ENCODE peak calls at places on chromosomes 12 and 14, in five cellular contexts. One of them, this sample, is unnamed.

GRCh38 chr14:56817396-56817921 is 7.2 kb upstream of the OTX2 start:
- DNase-seq in mammary epithelial cell: no peak
- DNase-seq in psoas muscle: no peak
- DNase-seq in lower lobe of right lung: no peak
- DNase-seq in heart right ventricle: no peak
- DNase-seq in this sample: no peak

GRCh38 chr12:123928274-123928865 is 44.3 kb downstream of the CCDC92 start:
- DNase-seq in mammary epithelial cell: no peak
- DNase-seq in psoas muscle: no peak
- DNase-seq in lower lobe of right lung: no peak
- DNase-seq in heart right ventricle: no peak
- DNase-seq in this sample: no peak

GRCh38 chr12:77578471-77579262 is 252.0 kb upstream of the NAV3 start:
- DNase-seq in mammary epithelial cell: no peak
- DNase-seq in psoas muscle: no peak
- DNase-seq in lower lobe of right lung: no peak
- DNase-seq in heart right ventricle: no peak
- DNase-seq in this sample: no peak

GRCh38 chr14:102589761-102590290 is 2.6 kb upstream of the RCOR1 start:
- DNase-seq in mammary epithelial cell: no peak
- DNase-seq in psoas muscle: no peak
- DNase-seq in lower lobe of right lung: no peak
- DNase-seq in heart right ventricle: no peak
- DNase-seq in this sample: no peak

GRCh38 chr14:68879321-68879781 is 86.5 kb upstream of the ZFP36L1 start:
- DNase-seq in mammary epithelial cell: no peak
- DNase-seq in psoas muscle: no peak
- DNase-seq in lower lobe of right lung: no peak
- DNase-seq in heart right ventricle: no peak
- DNase-seq in this sample: no peak

GRCh38 chr12:7439579-7440505 is 4.1 kb downstream of the CD163L1 start:
- DNase-seq in mammary epithelial cell: no peak
- DNase-seq in psoas muscle: peak; percentile 34
- DNase-seq in lower lobe of right lung: peak; percentile 61
- DNase-seq in heart right ventricle: peak; percentile 37
- DNase-seq in this sample: peak; percentile 43

GRCh38 chr14:71636820-71637471 is 295.3 kb upstream of the RGS6 start:
- DNase-seq in mammary epithelial cell: no peak
- DNase-seq in psoas muscle: no peak
- DNase-seq in lower lobe of right lung: no peak
- DNase-seq in heart right ventricle: no peak
- DNase-seq in this sample: no peak

GRCh38 chr14:85731198-85731597 is 201.3 kb downstream of the FLRT2 start:
- DNase-seq in mammary epithelial cell: peak; percentile 3
- DNase-seq in psoas muscle: peak; percentile 41
- DNase-seq in lower lobe of right lung: no peak
- DNase-seq in heart right ventricle: no peak
- DNase-seq in this sample: no peak

GRCh38 chr14:31083781-31084180 is 57.6 kb upstream of the STRN3 start:
- DNase-seq in mammary epithelial cell: no peak
- DNase-seq in psoas muscle: no peak
- DNase-seq in lower lobe of right lung: no peak
- DNase-seq in heart right ventricle: no peak
- DNase-seq in this sample: no peak

GRCh38 chr12:12922191-12922616 is 29.8 kb downstream of the GPRC5D start:
- DNase-seq in mammary epithelial cell: peak; percentile 62
- DNase-seq in psoas muscle: peak; percentile 50
- DNase-seq in lower lobe of right lung: no peak
- DNase-seq in heart right ventricle: no peak
- DNase-seq in this sample: no peak

GRCh38 chr12:130701402-130701744 is 14.7 kb downstream of the RIMBP2 start:
- DNase-seq in mammary epithelial cell: no peak
- DNase-seq in psoas muscle: no peak
- DNase-seq in lower lobe of right lung: no peak
- DNase-seq in heart right ventricle: no peak
- DNase-seq in this sample: no peak

GRCh38 chr14:23321572-23322547 is 603 bp downstream of the PABPN1 start:
- DNase-seq in mammary epithelial cell: peak; percentile 74
- DNase-seq in psoas muscle: peak; percentile 58
- DNase-seq in lower lobe of right lung: no peak
- DNase-seq in heart right ventricle: no peak
- DNase-seq in this sample: peak; percentile 21

GRCh38 chr12:91629440-91629839 is 446.8 kb upstream of the DCN start:
- DNase-seq in mammary epithelial cell: no peak
- DNase-seq in psoas muscle: no peak
- DNase-seq in lower lobe of right lung: no peak
- DNase-seq in heart right ventricle: no peak
- DNase-seq in this sample: no peak

GRCh38 chr12:15899282-15899870 is 11.8 kb upstream of the DERA start:
- DNase-seq in mammary epithelial cell: no peak
- DNase-seq in psoas muscle: no peak
- DNase-seq in lower lobe of right lung: no peak
- DNase-seq in heart right ventricle: no peak
- DNase-seq in this sample: no peak

GRCh38 chr14:89702151-89702936 is 252.2 kb downstream of the EFCAB11 start:
- DNase-seq in mammary epithelial cell: no peak
- DNase-seq in psoas muscle: peak; percentile 36
- DNase-seq in lower lobe of right lung: no peak
- DNase-seq in heart right ventricle: no peak
- DNase-seq in this sample: no peak

GRCh38 chr12:104544836-104545235 is 88.1 kb downstream of the CHST11 start:
- DNase-seq in mammary epithelial cell: no peak
- DNase-seq in psoas muscle: no peak
- DNase-seq in lower lobe of right lung: no peak
- DNase-seq in heart right ventricle: no peak
- DNase-seq in this sample: no peak

GRCh38 chr14:103161054-103161397 is 37.8 kb downstream of the TNFAIP2 start:
- DNase-seq in mammary epithelial cell: peak; percentile 52
- DNase-seq in psoas muscle: no peak
- DNase-seq in lower lobe of right lung: no peak
- DNase-seq in heart right ventricle: no peak
- DNase-seq in this sample: no peak

GRCh38 chr12:5514545-5514944 is 82.6 kb downstream of the NTF3 start:
- DNase-seq in mammary epithelial cell: no peak
- DNase-seq in psoas muscle: no peak
- DNase-seq in lower lobe of right lung: no peak
- DNase-seq in heart right ventricle: no peak
- DNase-seq in this sample: no peak

GRCh38 chr12:63961048-63961447 is 116.5 kb downstream of the SRGAP1 start:
- DNase-seq in mammary epithelial cell: no peak
- DNase-seq in psoas muscle: no peak
- DNase-seq in lower lobe of right lung: no peak
- DNase-seq in heart right ventricle: no peak
- DNase-seq in this sample: no peak

GRCh38 chr12:6370994-6371754 is 4.2 kb downstream of the SCNN1A start:
- DNase-seq in mammary epithelial cell: peak; percentile 95
- DNase-seq in psoas muscle: no peak
- DNase-seq in lower lobe of right lung: peak; percentile 66
- DNase-seq in heart right ventricle: no peak
- DNase-seq in this sample: no peak

GRCh38 chr12:116465407-116465806 is 93.8 kb upstream of the MAP1LC3B2 start:
- DNase-seq in mammary epithelial cell: no peak
- DNase-seq in psoas muscle: no peak
- DNase-seq in lower lobe of right lung: no peak
- DNase-seq in heart right ventricle: no peak
- DNase-seq in this sample: no peak

GRCh38 chr12:120453977-120454376 is 7.7 kb downstream of the GATC start:
- DNase-seq in mammary epithelial cell: peak; percentile 18
- DNase-seq in psoas muscle: no peak
- DNase-seq in lower lobe of right lung: no peak
- DNase-seq in heart right ventricle: no peak
- DNase-seq in this sample: no peak

GRCh38 chr14:71049435-71050147 is 142.3 kb downstream of the PCNX1 start:
- DNase-seq in mammary epithelial cell: no peak
- DNase-seq in psoas muscle: no peak
- DNase-seq in lower lobe of right lung: no peak
- DNase-seq in heart right ventricle: no peak
- DNase-seq in this sample: no peak

GRCh38 chr12:66111605-66112004 is 18.9 kb downstream of the LLPH start:
- DNase-seq in mammary epithelial cell: no peak
- DNase-seq in psoas muscle: no peak
- DNase-seq in lower lobe of right lung: no peak
- DNase-seq in heart right ventricle: no peak
- DNase-seq in this sample: no peak

GRCh38 chr12:27592548-27592947 is 68.5 kb downstream of the PPFIBP1 start:
- DNase-seq in mammary epithelial cell: peak; percentile 96
- DNase-seq in psoas muscle: no peak
- DNase-seq in lower lobe of right lung: no peak
- DNase-seq in heart right ventricle: no peak
- DNase-seq in this sample: no peak

GRCh38 chr12:123071401-123072304 is 79.2 kb downstream of the PITPNM2 start:
- DNase-seq in mammary epithelial cell: no peak
- DNase-seq in psoas muscle: peak; percentile 62
- DNase-seq in lower lobe of right lung: no peak
- DNase-seq in heart right ventricle: peak; percentile 46
- DNase-seq in this sample: no peak

GRCh38 chr12:66405395-66405794 is 103.1 kb downstream of the HELB start:
- DNase-seq in mammary epithelial cell: peak; percentile 15
- DNase-seq in psoas muscle: no peak
- DNase-seq in lower lobe of right lung: no peak
- DNase-seq in heart right ventricle: no peak
- DNase-seq in this sample: no peak

GRCh38 chr12:28578361-28578760 is 388.1 kb downstream of the CCDC91 start:
- DNase-seq in mammary epithelial cell: no peak
- DNase-seq in psoas muscle: no peak
- DNase-seq in lower lobe of right lung: no peak
- DNase-seq in heart right ventricle: no peak
- DNase-seq in this sample: no peak

GRCh38 chr14:101077511-101078074 is 174.1 kb upstream of the RTL1 start:
- DNase-seq in mammary epithelial cell: no peak
- DNase-seq in psoas muscle: no peak
- DNase-seq in lower lobe of right lung: no peak
- DNase-seq in heart right ventricle: no peak
- DNase-seq in this sample: no peak

GRCh38 chr12:40566246-40566645 is 126.0 kb upstream of the CNTN1 start:
- DNase-seq in mammary epithelial cell: no peak
- DNase-seq in psoas muscle: no peak
- DNase-seq in lower lobe of right lung: no peak
- DNase-seq in heart right ventricle: no peak
- DNase-seq in this sample: no peak

GRCh38 chr14:72049462-72049861 is 117.2 kb downstream of the RGS6 start:
- DNase-seq in mammary epithelial cell: peak; percentile 19
- DNase-seq in psoas muscle: no peak
- DNase-seq in lower lobe of right lung: no peak
- DNase-seq in heart right ventricle: no peak
- DNase-seq in this sample: no peak

GRCh38 chr12:45290218-45290609 is 74.3 kb downstream of the ANO6 start:
- DNase-seq in mammary epithelial cell: peak; percentile 87
- DNase-seq in psoas muscle: no peak
- DNase-seq in lower lobe of right lung: no peak
- DNase-seq in heart right ventricle: no peak
- DNase-seq in this sample: no peak

GRCh38 chr12:93126069-93126474 is 197.0 kb upstream of the EEA1 start:
- DNase-seq in mammary epithelial cell: no peak
- DNase-seq in psoas muscle: no peak
- DNase-seq in lower lobe of right lung: no peak
- DNase-seq in heart right ventricle: no peak
- DNase-seq in this sample: no peak

GRCh38 chr14:92575061-92575772 is 61.6 kb downstream of the RIN3 start:
- DNase-seq in mammary epithelial cell: no peak
- DNase-seq in psoas muscle: no peak
- DNase-seq in lower lobe of right lung: no peak
- DNase-seq in heart right ventricle: no peak
- DNase-seq in this sample: no peak

GRCh38 chr14:36618641-36619040 is 36.2 kb upstream of the NKX2-8 start:
- DNase-seq in mammary epithelial cell: no peak
- DNase-seq in psoas muscle: no peak
- DNase-seq in lower lobe of right lung: no peak
- DNase-seq in heart right ventricle: no peak
- DNase-seq in this sample: no peak

GRCh38 chr12:66149702-66150398 is 19.3 kb upstream of the LLPH start:
- DNase-seq in mammary epithelial cell: no peak
- DNase-seq in psoas muscle: no peak
- DNase-seq in lower lobe of right lung: peak; percentile 60
- DNase-seq in heart right ventricle: no peak
- DNase-seq in this sample: no peak

GRCh38 chr12:45612044-45612794 is 117.3 kb upstream of the ARID2 start:
- DNase-seq in mammary epithelial cell: peak; percentile 16
- DNase-seq in psoas muscle: no peak
- DNase-seq in lower lobe of right lung: no peak
- DNase-seq in heart right ventricle: no peak
- DNase-seq in this sample: no peak

GRCh38 chr14:50599700-50600444 is 39.9 kb downstream of the ATL1 start:
- DNase-seq in mammary epithelial cell: peak; percentile 76
- DNase-seq in psoas muscle: no peak
- DNase-seq in lower lobe of right lung: no peak
- DNase-seq in heart right ventricle: no peak
- DNase-seq in this sample: no peak

GRCh38 chr12:115660211-115660805 is 617.2 kb downstream of the MED13L start:
- DNase-seq in mammary epithelial cell: peak; percentile 3
- DNase-seq in psoas muscle: peak; percentile 19
- DNase-seq in lower lobe of right lung: no peak
- DNase-seq in heart right ventricle: peak; percentile 21
- DNase-seq in this sample: no peak

GRCh38 chr14:59347915-59348314 is 117.3 kb downstream of the GPR135 start:
- DNase-seq in mammary epithelial cell: no peak
- DNase-seq in psoas muscle: no peak
- DNase-seq in lower lobe of right lung: no peak
- DNase-seq in heart right ventricle: no peak
- DNase-seq in this sample: no peak
- H3K36me3 ChIP-seq in mammary epithelial cell: peaks cover 7% of the 10 kb centered on the region
- H3K36me3 ChIP-seq in psoas muscle: peaks cover 23% of the 10 kb centered on the region
- H3K36me3 ChIP-seq in lower lobe of right lung: peaks cover 38% of the 10 kb centered on the region
- H3K36me3 ChIP-seq in heart right ventricle: no peaks in the 10 kb centered on the region
- H3K36me3 ChIP-seq in this sample: no peaks in the 10 kb centered on the region

GRCh38 chr14:74675219-74675618 is 37.7 kb downstream of the AREL1 start:
- DNase-seq in mammary epithelial cell: no peak
- DNase-seq in psoas muscle: no peak
- DNase-seq in lower lobe of right lung: no peak
- DNase-seq in heart right ventricle: no peak
- DNase-seq in this sample: no peak
- H3K36me3 ChIP-seq in mammary epithelial cell: peaks cover 39% of the 10 kb centered on the region
- H3K36me3 ChIP-seq in psoas muscle: peaks cover 69% of the 10 kb centered on the region
- H3K36me3 ChIP-seq in lower lobe of right lung: peaks cover 85% of the 10 kb centered on the region
- H3K36me3 ChIP-seq in heart right ventricle: no peaks in the 10 kb centered on the region
- H3K36me3 ChIP-seq in this sample: peaks cover 41% of the 10 kb centered on the region

GRCh38 chr12:56315626-56316473 is at the start of gene CNPY2:
- DNase-seq in mammary epithelial cell: peak; percentile 99
- DNase-seq in psoas muscle: peak; percentile 97
- DNase-seq in lower lobe of right lung: peak; percentile 98
- DNase-seq in heart right ventricle: peak; percentile 94
- DNase-seq in this sample: peak; percentile 93
- H3K36me3 ChIP-seq in mammary epithelial cell: peaks cover 4% of the 10 kb centered on the region
- H3K36me3 ChIP-seq in psoas muscle: peaks cover 69% of the 10 kb centered on the region
- H3K36me3 ChIP-seq in lower lobe of right lung: peaks cover 62% of the 10 kb centered on the region
- H3K36me3 ChIP-seq in heart right ventricle: no peaks in the 10 kb centered on the region
- H3K36me3 ChIP-seq in this sample: peaks cover 12% of the 10 kb centered on the region

DNA sequence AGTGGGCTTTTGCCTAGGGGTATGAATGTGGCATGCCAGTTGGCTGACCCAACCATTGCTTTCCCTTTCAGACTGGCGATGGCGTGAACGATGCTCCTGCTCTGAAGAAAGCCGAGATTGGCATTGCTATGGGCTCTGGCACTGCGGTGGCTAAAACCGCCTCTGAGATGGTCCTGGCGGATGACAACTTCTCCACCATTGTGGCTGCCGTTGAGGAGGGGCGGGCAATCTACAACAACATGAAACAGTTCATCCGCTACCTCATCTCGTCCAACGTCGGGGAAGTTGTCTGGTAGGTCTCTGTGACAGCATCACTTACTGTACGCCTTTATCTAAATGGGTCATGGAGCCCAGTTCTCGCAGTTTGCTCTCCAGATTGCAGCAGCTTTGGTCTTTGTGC is 61.1 kb downstream of the ATP2A2 start:
- DNase-seq in mammary epithelial cell: no peak
- DNase-seq in psoas muscle: no peak
- DNase-seq in lower lobe of right lung: no peak
- DNase-seq in heart right ventricle: no peak
- DNase-seq in this sample: no peak
- H3K36me3 ChIP-seq in mammary epithelial cell: peaks cover 63% of the 10 kb centered on the region
- H3K36me3 ChIP-seq in psoas muscle: peaks cover 100% of the 10 kb centered on the region
- H3K36me3 ChIP-seq in lower lobe of right lung: peaks cover 100% of the 10 kb centered on the region
- H3K36me3 ChIP-seq in heart right ventricle: peaks cover 36% of the 10 kb centered on the region
- H3K36me3 ChIP-seq in this sample: peaks cover 82% of the 10 kb centered on the region

This sample was measured in CD8-positive, alpha-beta memory T cell.